ENCODE peak calls at places on chromosomes 6 and 20, in five cellular contexts. Z is activated CD8-positive, alpha-beta memory T cell treated with anti-CD3 and anti-CD28 coated beads, Interleukin-2, amount 50 U/mL, for 48 hours; E is activated T-helper 1 cell treated with anti-CD3 and anti-CD28 coated beads, Interleukin-12 subunit alpha, Interleukin-12 subunit beta, Interleukin-2, Interleukin-4 antibody, amounts not matched to agents 30 ng/mL and 10 ng/mL and 1 ng/mL, durations not matched to agents 14 hours and 24 hours and 36 hours; D is COR-L47; S is Peyer's patch. I is an unnamed sample.

GRCh38 chr20:42795399-42795798 is 394.3 kb downstream of the PTPRT start:
- DNase-seq in Z (no peak), E (no peak), D (no peak), S (no peak), I (no peak)

GRCh38 chr6:139832906-139833305 is 458.5 kb upstream of the CITED2 start:
- DNase-seq in E (no peak), D (no peak), S (no peak), Z (no peak), I (no peak)

GRCh38 chr20:59835448-59836395 is 97.7 kb downstream of the SYCP2 start:
- DNase-seq in Z (no peak), S (peak), D (peak), E (no peak), I (no peak)

GRCh38 chr6:11275598-11275997 is 43.1 kb upstream of the NEDD9 start:
- DNase-seq in D (no peak), Z (no peak), S (peak), E (no peak), I (no peak)

GRCh38 chr20:35002426-35003210 is 47.0 kb downstream of the MYH7B start:
- DNase-seq in D (no peak), Z (no peak), E (no peak), S (no peak), I (no peak)

GRCh38 chr6:7479801-7480266 is 61.6 kb upstream of the DSP start:
- DNase-seq in Z (no peak), D (peak), E (no peak), S (peak), I (peak)

GRCh38 chr6:11398451-11399326 is 138.9 kb upstream of the TMEM170B start:
- DNase-seq in S (peak), Z (no peak), E (no peak), D (no peak), I (no peak)

GRCh38 chr6:44138717-44139350 is 11.5 kb downstream of the TMEM63B start:
- DNase-seq in D (no peak), E (no peak), Z (no peak), S (no peak), I (no peak)

GRCh38 chr6:117317261-117317660 is 51.9 kb downstream of the VGLL2 start:
- DNase-seq in D (peak), E (no peak), S (no peak), Z (no peak), I (no peak)

GRCh38 chr20:48930035-48930434 is 8.5 kb downstream of the ARFGEF2 start:
- DNase-seq in Z (no peak), E (no peak), D (no peak), S (no peak), I (no peak)

GRCh38 chr6:39938773-39939381 is 4.6 kb upstream of the MOCS1 start:
- DNase-seq in D (no peak), S (no peak), E (no peak), Z (no peak), I (no peak)

GRCh38 chr6:27327023-27327742 is 15.1 kb upstream of the POM121L2 start:
- DNase-seq in E (no peak), D (no peak), S (no peak), Z (no peak), I (no peak)

GRCh38 chr6:40754481-40755045 is 167.4 kb upstream of the LRFN2 start:
- DNase-seq in Z (no peak), E (no peak), D (no peak), S (no peak), I (no peak)

I was measured in skeletal muscle cell.